ENCODE peak calls at places on chromosomes 1 and 21, in seven cellular contexts. T, L, I, Q, B, D and P are unnamed samples.

GRCh38 chr1:46487818-46488218 is 1.8 kb upstream of the DMBX1 start:
- DNase-seq in I (no peak), B (no peak), D (peak; percentile 54), T (no peak), L (no peak), Q (peak; percentile 11), P (no peak)

GRCh38 chr1:17919525-17920439 is 164.6 kb downstream of the ACTL8 start:
- DNase-seq in L (no peak), I (peak; percentile 57), B (peak; percentile 51), D (peak; percentile 25), T (no peak), Q (peak; percentile 43), P (no peak)

GRCh38 chr1:37817481-37817880 is 9.5 kb upstream of the YRDC start:
- DNase-seq in I (no peak), L (no peak), T (peak; percentile 60), D (no peak), Q (no peak), B (no peak), P (no peak)

GRCh38 chr1:3176820-3177219 is 107.8 kb downstream of the PRDM16 start:
- DNase-seq in T (no peak), B (no peak), Q (no peak), D (no peak), I (no peak), L (no peak), P (no peak)

GRCh38 chr1:50665413-50665812 is 242.2 kb upstream of the DMRTA2 start:
- DNase-seq in Q (no peak), B (no peak), T (no peak), D (no peak), I (no peak), L (no peak), P (no peak)

GRCh38 chr1:61139324-61140055 is 57.1 kb downstream of the NFIA start:
- DNase-seq in Q (peak; percentile 3), D (no peak), B (no peak), T (no peak), L (no peak), I (peak; percentile 61), P (no peak)

GRCh38 chr1:149887456-149888159 is 11.8 kb upstream of the BOLA1 start:
- DNase-seq in L (peak; percentile 97), T (peak; percentile 76), D (peak; percentile 99), I (peak; percentile 97), B (peak; percentile 60), Q (peak; percentile 99), P (peak; percentile 83)

GRCh38 chr1:59418361-59418760 is 121.5 kb downstream of the FGGY start:
- DNase-seq in D (no peak), I (no peak), Q (no peak), T (no peak), B (no peak), L (no peak), P (no peak)

GRCh38 chr1:204885288-204885711 is 14.6 kb downstream of the NFASC start:
- DNase-seq in I (no peak), D (no peak), L (peak; percentile 17), Q (no peak), T (peak; percentile 54), B (no peak), P (no peak)

GRCh38 chr1:207868252-207868768 is 42.6 kb downstream of the CD34 start:
- DNase-seq in I (peak; percentile 27), L (no peak), D (peak; percentile 32), B (no peak), Q (peak; percentile 8), T (peak; percentile 54), P (peak; percentile 56)

GRCh38 chr1:30908886-30909777 is 574 bp upstream of the SDC3 start:
- DNase-seq in T (peak; percentile 53), L (no peak), I (no peak), Q (no peak), D (no peak), B (no peak), P (no peak)

GRCh38 chr1:167720965-167721616 is 691 bp upstream of the MPZL1 start:
- DNase-seq in B (peak; percentile 10), L (no peak), Q (peak; percentile 21), T (peak; percentile 49), D (peak; percentile 72), I (peak; percentile 36), P (no peak)

GRCh38 chr1:112701227-112702066 is 5.5 kb downstream of the RHOC start:
- DNase-seq in D (no peak), I (no peak), Q (no peak), T (no peak), L (no peak), B (no peak), P (no peak)

GRCh38 chr1:227739636-227740035 is 4.4 kb downstream of the SNAP47 start:
- DNase-seq in D (no peak), B (no peak), I (no peak), Q (no peak), T (no peak), L (no peak), P (no peak)

GRCh38 chr1:86695400-86695799 is 9.0 kb upstream of the SH3GLB1 start:
- DNase-seq in B (no peak), L (no peak), T (no peak), Q (no peak), D (no peak), I (no peak), P (no peak)

GRCh38 chr1:58162952-58163550 is 383.5 kb downstream of the OMA1 start:
- DNase-seq in D (peak; percentile 44), T (peak; percentile 34), L (peak; percentile 3), Q (peak; percentile 50), B (peak; percentile 66), I (peak; percentile 48), P (no peak)

GRCh38 chr1:201511925-201512539 is 5.1 kb upstream of the CSRP1 start:
- DNase-seq in D (peak; percentile 48), B (no peak), T (peak; percentile 79), Q (peak; percentile 52), L (no peak), I (no peak), P (no peak)

GRCh38 chr1:6870086-6870485 is 84.8 kb downstream of the CAMTA1 start:
- DNase-seq in D (no peak), I (no peak), L (no peak), B (no peak), T (no peak), Q (no peak), P (no peak)

GRCh38 chr21:43602277-43603229 is 56.7 kb downstream of the HSF2BP start:
- DNase-seq in T (no peak), D (no peak), I (no peak), L (no peak), Q (no peak), B (no peak), P (no peak)

GRCh38 chr1:176612791-176613190 is 149.8 kb downstream of the PAPPA2 start:
- DNase-seq in I (no peak), Q (no peak), D (no peak), B (no peak), T (no peak), L (no peak), P (no peak)

GRCh38 chr1:51740652-51741051 is 123.8 kb downstream of the OSBPL9 start:
- DNase-seq in L (no peak), T (no peak), D (no peak), Q (no peak), B (no peak), I (no peak), P (no peak)

GRCh38 chr21:15000076-15000475 is 64.7 kb downstream of the NRIP1 start:
- DNase-seq in T (no peak), I (peak; percentile 46), L (no peak), B (no peak), D (no peak), Q (no peak), P (no peak)

GRCh38 chr1:87867631-87868030 is 539.0 kb downstream of the LMO4 start:
- DNase-seq in I (no peak), Q (no peak), L (no peak), D (no peak), B (no peak), T (no peak), P (no peak)

GRCh38 chr21:34800797-34801518 is 132.2 kb downstream of the CLIC6 start:
- DNase-seq in L (peak; percentile 19), B (no peak), I (no peak), T (no peak), Q (no peak), D (no peak), P (no peak)

GRCh38 chr1:3553940-3554223 is 57.4 kb downstream of the MEGF6 start:
- DNase-seq in B (no peak), T (no peak), L (no peak), D (no peak), I (no peak), Q (no peak), P (no peak)

GRCh38 chr1:4932666-4933065 is 278.3 kb downstream of the AJAP1 start:
- DNase-seq in D (no peak), Q (no peak), T (no peak), I (no peak), B (no peak), L (no peak), P (no peak)

GRCh38 chr1:94737124-94737998 is 82.8 kb upstream of the SLC44A3 start:
- DNase-seq in T (no peak), Q (no peak), B (no peak), L (no peak), D (peak; percentile 76), I (no peak), P (no peak)

GRCh38 chr1:28259935-28260802 is 851 bp downstream of the SESN2 start:
- DNase-seq in Q (peak; percentile 13), D (peak; percentile 66), B (peak; percentile 71), T (peak; percentile 85), L (no peak), I (peak; percentile 71), P (no peak)

GRCh38 chr1:29193879-29194455 is 12.3 kb upstream of the SRSF4 start:
- DNase-seq in I (no peak), T (no peak), L (no peak), D (no peak), Q (no peak), B (no peak), P (no peak)

GRCh38 chr1:209207701-209208286 is 375.7 kb upstream of the CAMK1G start:
- DNase-seq in D (peak; percentile 63), T (peak; percentile 77), L (peak; percentile 4), B (peak; percentile 69), I (peak; percentile 66), Q (peak; percentile 80), P (no peak)

GRCh38 chr1:165857046-165857801 is 29.8 kb downstream of the UCK2 start:
- DNase-seq in D (no peak), T (no peak), B (no peak), Q (peak; percentile 63), I (no peak), L (no peak), P (no peak)

GRCh38 chr1:32339363-32339978 is 3.4 kb upstream of the MARCKSL1 start:
- DNase-seq in L (peak; percentile 10), B (no peak), D (peak; percentile 55), I (peak; percentile 78), Q (no peak), T (peak; percentile 23), P (no peak)

GRCh38 chr21:26840912-26841311 is 4.3 kb downstream of the ADAMTS1 start:
- DNase-seq in T (peak; percentile 66), D (no peak), L (peak; percentile 72), I (peak; percentile 38), B (no peak), Q (peak; percentile 47), P (no peak)

GRCh38 chr1:93880731-93881130 is 1.7 kb upstream of the DNTTIP2 start:
- DNase-seq in D (no peak), I (no peak), B (no peak), T (no peak), Q (no peak), L (peak; percentile 10), P (no peak)

GRCh38 chr1:36962991-36963390 is 71.3 kb downstream of the GRIK3 start:
- DNase-seq in B (no peak), L (no peak), D (no peak), I (no peak), T (no peak), Q (no peak), P (no peak)

GRCh38 chr1:30839827-30840359 is 68.7 kb downstream of the SDC3 start:
- DNase-seq in D (no peak), B (no peak), Q (no peak), T (no peak), I (no peak), L (no peak), P (no peak)

GRCh38 chr1:200888349-200888838 is 6.3 kb upstream of the INAVA start:
- DNase-seq in L (no peak), B (no peak), I (no peak), D (peak; percentile 83), T (no peak), Q (no peak), P (peak; percentile 17)

GRCh38 chr1:53736290-53736689 is 2.7 kb downstream of the GLIS1 start:
- DNase-seq in L (no peak), T (no peak), I (peak; percentile 91), D (no peak), Q (peak; percentile 31), B (no peak), P (no peak)